ENCODE peak calls at places on chromosomes 7 and 10, in seven cellular contexts. One of them, this sample, is unnamed. For H3K4me1, the result is how much of the 10 kb centered on the place peaks cover.

GRCh38 chr10:58531084-58531695 is 18.5 kb downstream of the BICC1 start:
- DNase-seq in HCT116: peak
- DNase-seq in tibial nerve: no peak
- DNase-seq in mucosa of descending colon: no peak
- DNase-seq in CD8-positive, alpha-beta T cell: peak
- DNase-seq in body of pancreas: peak
- DNase-seq in esophagus squamous epithelium: no peak
- DNase-seq in this sample: no peak

GRCh38 chr7:115043605-115044004 is 121.7 kb downstream of the MDFIC start:
- DNase-seq in mucosa of descending colon: no peak
- DNase-seq in HCT116: no peak
- DNase-seq in CD8-positive, alpha-beta T cell: no peak
- DNase-seq in body of pancreas: no peak
- DNase-seq in tibial nerve: no peak
- DNase-seq in esophagus squamous epithelium: no peak
- DNase-seq in this sample: no peak

GRCh38 chr10:88131561-88132139 is 268.2 kb downstream of the PTEN start:
- DNase-seq in mucosa of descending colon: no peak
- DNase-seq in body of pancreas: peak
- DNase-seq in CD8-positive, alpha-beta T cell: no peak
- DNase-seq in HCT116: no peak
- DNase-seq in esophagus squamous epithelium: no peak
- DNase-seq in tibial nerve: no peak
- DNase-seq in this sample: peak

GRCh38 chr7:79142706-79143105 is 310.8 kb downstream of the MAGI2 start:
- DNase-seq in body of pancreas: no peak
- DNase-seq in HCT116: no peak
- DNase-seq in CD8-positive, alpha-beta T cell: no peak
- DNase-seq in esophagus squamous epithelium: no peak
- DNase-seq in mucosa of descending colon: no peak
- DNase-seq in tibial nerve: no peak
- DNase-seq in this sample: no peak

GRCh38 chr10:123141791-123142700 is 5.9 kb upstream of the HMX2 start:
- DNase-seq in body of pancreas: no peak
- DNase-seq in esophagus squamous epithelium: no peak
- DNase-seq in CD8-positive, alpha-beta T cell: no peak
- DNase-seq in HCT116: no peak
- DNase-seq in tibial nerve: no peak
- DNase-seq in mucosa of descending colon: no peak
- DNase-seq in this sample: no peak

GRCh38 chr10:35135861-35136260 is 9.2 kb downstream of the CREM start:
- DNase-seq in tibial nerve: no peak
- DNase-seq in CD8-positive, alpha-beta T cell: no peak
- DNase-seq in mucosa of descending colon: no peak
- DNase-seq in body of pancreas: no peak
- DNase-seq in esophagus squamous epithelium: no peak
- DNase-seq in HCT116: no peak
- DNase-seq in this sample: no peak

GRCh38 chr7:139022286-139022685 is 13.6 kb downstream of the ZC3HAV1L start:
- DNase-seq in esophagus squamous epithelium: no peak
- DNase-seq in HCT116: no peak
- DNase-seq in CD8-positive, alpha-beta T cell: no peak
- DNase-seq in body of pancreas: no peak
- DNase-seq in tibial nerve: no peak
- DNase-seq in mucosa of descending colon: no peak
- DNase-seq in this sample: no peak

GRCh38 chr10:117444497-117445040 is 69.3 kb upstream of the PDZD8 start:
- DNase-seq in mucosa of descending colon: no peak
- DNase-seq in body of pancreas: no peak
- DNase-seq in esophagus squamous epithelium: no peak
- DNase-seq in CD8-positive, alpha-beta T cell: no peak
- DNase-seq in tibial nerve: no peak
- DNase-seq in HCT116: no peak
- DNase-seq in this sample: no peak

GRCh38 chr7:93575555-93576397 is 1.3 kb upstream of the CALCR start:
- DNase-seq in CD8-positive, alpha-beta T cell: no peak
- DNase-seq in esophagus squamous epithelium: no peak
- DNase-seq in mucosa of descending colon: no peak
- DNase-seq in tibial nerve: no peak
- DNase-seq in body of pancreas: no peak
- DNase-seq in HCT116: no peak
- DNase-seq in this sample: no peak

GRCh38 chr10:60878224-60878623 is 65.8 kb downstream of the RHOBTB1 start:
- DNase-seq in mucosa of descending colon: no peak
- DNase-seq in CD8-positive, alpha-beta T cell: no peak
- DNase-seq in body of pancreas: no peak
- DNase-seq in HCT116: no peak
- DNase-seq in esophagus squamous epithelium: no peak
- DNase-seq in tibial nerve: no peak
- DNase-seq in this sample: no peak

GRCh38 chr7:107276220-107276827 is 107.5 kb downstream of the HBP1 start:
- DNase-seq in HCT116: no peak
- DNase-seq in body of pancreas: no peak
- DNase-seq in tibial nerve: no peak
- DNase-seq in esophagus squamous epithelium: no peak
- DNase-seq in CD8-positive, alpha-beta T cell: no peak
- DNase-seq in mucosa of descending colon: no peak
- DNase-seq in this sample: no peak

GRCh38 chr10:29784175-29784773 is 149.5 kb upstream of the SVIL start:
- DNase-seq in esophagus squamous epithelium: no peak
- DNase-seq in CD8-positive, alpha-beta T cell: no peak
- DNase-seq in body of pancreas: peak
- DNase-seq in mucosa of descending colon: no peak
- DNase-seq in tibial nerve: peak
- DNase-seq in HCT116: peak
- DNase-seq in this sample: peak

DNA sequence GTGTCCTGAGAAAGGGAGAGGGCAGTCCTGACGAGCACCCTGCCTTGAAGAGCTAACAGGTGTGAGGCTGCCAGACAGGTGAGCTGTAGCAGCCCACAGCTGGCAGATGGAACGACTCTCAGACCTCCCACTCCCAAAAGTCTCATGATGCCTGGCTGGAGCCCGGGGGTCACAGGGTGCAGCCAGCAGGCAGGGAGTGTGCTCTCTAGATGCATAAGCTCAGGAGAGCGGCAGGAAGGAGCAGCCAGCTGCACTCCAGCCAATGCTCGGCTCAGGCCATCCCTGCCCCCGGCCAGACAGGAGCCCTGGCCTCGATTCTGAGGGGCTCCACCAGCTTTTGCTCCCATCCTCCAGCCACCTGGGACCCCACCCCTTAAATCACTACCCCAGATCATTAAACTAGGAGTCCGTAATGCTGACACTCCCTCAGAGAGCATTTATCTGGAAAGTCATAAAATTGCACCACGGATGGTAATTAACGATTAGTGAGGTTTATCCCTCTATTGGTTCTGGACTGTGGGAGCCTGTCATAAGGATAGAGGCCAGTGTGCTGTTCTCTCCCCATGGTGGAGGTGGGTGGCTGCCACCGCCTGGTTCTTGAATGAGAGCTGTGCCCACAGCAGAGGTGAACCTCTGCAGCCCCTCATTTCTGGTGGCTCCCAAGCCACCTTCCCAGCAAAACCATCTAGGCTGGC is 63.5 kb upstream of the ZMIZ1 start:
- DNase-seq in esophagus squamous epithelium: no peak
- DNase-seq in CD8-positive, alpha-beta T cell: no peak
- DNase-seq in tibial nerve: no peak
- DNase-seq in body of pancreas: no peak
- DNase-seq in HCT116: no peak
- DNase-seq in mucosa of descending colon: no peak
- DNase-seq in this sample: no peak
- H3K4me1 ChIP-seq in esophagus squamous epithelium: half or more
- H3K4me1 ChIP-seq in CD8-positive, alpha-beta T cell: under half
- H3K4me1 ChIP-seq in tibial nerve: under half
- H3K4me1 ChIP-seq in body of pancreas: under half
- H3K4me1 ChIP-seq in HCT116: under half
- H3K4me1 ChIP-seq in mucosa of descending colon: under half
- H3K4me1 ChIP-seq in this sample: under half

DNA sequence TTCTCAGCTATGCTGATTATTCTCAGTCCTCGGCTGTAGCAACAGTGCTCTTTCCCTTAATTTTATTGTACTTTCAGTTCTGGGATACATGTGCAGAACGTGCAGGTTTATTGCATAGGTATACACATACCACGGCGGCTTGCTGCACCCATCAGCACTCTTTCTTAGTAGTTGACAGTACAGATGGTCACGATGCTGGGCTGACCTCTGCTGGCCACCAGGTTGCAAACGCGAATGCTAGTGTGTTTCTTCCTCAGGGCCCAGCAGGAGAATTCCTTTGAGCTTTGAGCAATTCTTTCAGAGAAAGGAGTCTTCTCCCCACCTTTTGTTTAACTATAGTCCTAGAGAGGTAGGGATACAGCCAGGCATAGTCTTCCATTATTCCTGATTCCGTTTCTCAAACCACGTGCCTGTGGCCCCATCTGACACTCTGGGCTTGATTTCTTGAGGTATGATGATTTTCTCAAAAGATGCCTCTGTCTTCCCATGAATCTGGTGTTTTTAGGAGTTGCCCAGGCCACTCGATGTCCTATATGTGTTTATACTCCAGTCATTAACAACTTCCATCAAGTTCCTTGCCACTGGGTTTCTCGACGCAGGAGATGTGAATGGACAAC is 48.9 kb upstream of the CDC14C start:
- DNase-seq in mucosa of descending colon: no peak
- DNase-seq in CD8-positive, alpha-beta T cell: no peak
- DNase-seq in tibial nerve: no peak
- DNase-seq in HCT116: no peak
- DNase-seq in body of pancreas: peak
- DNase-seq in esophagus squamous epithelium: no peak
- DNase-seq in this sample: no peak
- TF ChIP-seq CTCF in mucosa of descending colon: no peak
- TF ChIP-seq CTCF in CD8-positive, alpha-beta T cell: no peak
- TF ChIP-seq CTCF in tibial nerve: peak
- TF ChIP-seq CTCF in HCT116: peak
- TF ChIP-seq CTCF in body of pancreas: peak
- TF ChIP-seq CTCF in esophagus squamous epithelium: peak
- TF ChIP-seq CTCF in this sample: no peak

DNA sequence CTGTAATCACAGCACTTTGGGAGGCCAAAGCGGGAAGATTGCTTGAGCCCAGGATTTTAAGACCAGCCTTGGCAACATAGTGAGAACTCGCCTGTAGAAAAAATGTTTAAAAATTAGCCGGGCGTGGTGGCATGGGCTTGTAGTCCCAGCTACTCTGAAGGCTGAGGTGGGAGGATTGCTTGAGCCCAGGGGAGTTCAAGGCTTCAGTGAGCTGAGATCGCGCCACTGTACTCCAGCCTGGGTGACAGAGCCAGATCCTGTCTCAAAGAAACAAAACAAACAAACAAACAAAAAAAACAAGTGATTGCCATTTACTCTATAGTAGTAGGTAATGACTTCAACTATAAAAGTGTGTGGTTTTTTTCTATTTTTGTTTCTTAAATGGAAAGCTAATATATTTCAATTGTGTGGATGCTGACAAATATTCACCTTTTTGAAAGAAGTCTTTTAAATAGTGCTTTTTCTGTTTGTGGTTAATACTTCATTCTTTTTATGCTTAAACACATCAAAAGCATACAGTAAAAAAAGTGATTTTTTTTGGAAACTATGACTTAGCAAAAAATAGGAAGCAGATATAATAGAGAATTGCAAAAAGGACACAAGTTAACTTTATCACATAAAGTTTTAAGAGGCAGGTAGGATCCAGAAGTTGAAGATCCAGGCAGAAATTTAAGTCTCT is 48.4 kb downstream of the ZNF277 start:
- DNase-seq in CD8-positive, alpha-beta T cell: no peak
- DNase-seq in tibial nerve: no peak
- DNase-seq in mucosa of descending colon: no peak
- DNase-seq in esophagus squamous epithelium: no peak
- DNase-seq in HCT116: no peak
- DNase-seq in body of pancreas: no peak
- DNase-seq in this sample: no peak
- H3K4me1 ChIP-seq in CD8-positive, alpha-beta T cell: under half
- H3K4me1 ChIP-seq in tibial nerve: under half
- H3K4me1 ChIP-seq in mucosa of descending colon: under half
- H3K4me1 ChIP-seq in esophagus squamous epithelium: under half
- H3K4me1 ChIP-seq in HCT116: under half
- H3K4me1 ChIP-seq in body of pancreas: under half
- H3K4me1 ChIP-seq in this sample: under half

GRCh38 chr10:91340613-91341362 is 69.4 kb upstream of the HECTD2 start:
- DNase-seq in mucosa of descending colon: no peak
- DNase-seq in HCT116: no peak
- DNase-seq in body of pancreas: no peak
- DNase-seq in tibial nerve: no peak
- DNase-seq in CD8-positive, alpha-beta T cell: no peak
- DNase-seq in esophagus squamous epithelium: no peak
- DNase-seq in this sample: no peak

GRCh38 chr10:91339729-91340128 is 70.4 kb upstream of the HECTD2 start:
- DNase-seq in HCT116: no peak
- DNase-seq in CD8-positive, alpha-beta T cell: no peak
- DNase-seq in mucosa of descending colon: no peak
- DNase-seq in tibial nerve: no peak
- DNase-seq in esophagus squamous epithelium: no peak
- DNase-seq in body of pancreas: no peak
- DNase-seq in this sample: no peak

GRCh38 chr10:91335147-91335546 is 75.0 kb upstream of the HECTD2 start:
- DNase-seq in esophagus squamous epithelium: no peak
- DNase-seq in tibial nerve: no peak
- DNase-seq in HCT116: peak
- DNase-seq in mucosa of descending colon: no peak
- DNase-seq in CD8-positive, alpha-beta T cell: no peak
- DNase-seq in body of pancreas: no peak
- DNase-seq in this sample: no peak
- TF ChIP-seq CTCF in esophagus squamous epithelium: no peak
- TF ChIP-seq CTCF in tibial nerve: no peak
- TF ChIP-seq CTCF in HCT116: no peak
- TF ChIP-seq CTCF in mucosa of descending colon: no peak
- TF ChIP-seq CTCF in CD8-positive, alpha-beta T cell: no peak
- TF ChIP-seq CTCF in body of pancreas: no peak
- TF ChIP-seq CTCF in this sample: no peak

DNA sequence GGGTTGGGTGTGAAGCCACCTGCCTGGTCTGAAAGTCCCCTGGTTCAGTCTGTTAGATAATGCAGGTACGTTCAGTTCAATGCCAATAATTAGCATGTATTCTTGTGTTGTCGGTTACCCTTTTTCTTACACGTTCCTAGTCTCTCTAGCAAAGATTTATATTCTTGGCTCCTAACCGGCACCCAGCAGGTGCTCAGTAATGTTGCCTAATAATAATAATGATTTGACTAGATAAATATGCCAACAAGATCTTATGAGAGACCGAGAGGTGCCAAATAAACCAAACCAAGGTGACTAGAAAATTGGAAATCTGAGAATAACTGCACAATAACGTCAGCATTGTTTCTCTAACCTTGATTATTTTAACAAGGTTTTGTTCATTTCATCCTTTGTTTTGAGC is 1.1 kb upstream of the SMIM30 start:
- DNase-seq in CD8-positive, alpha-beta T cell: no peak
- DNase-seq in HCT116: no peak
- DNase-seq in body of pancreas: no peak
- DNase-seq in tibial nerve: no peak
- DNase-seq in esophagus squamous epithelium: no peak
- DNase-seq in mucosa of descending colon: no peak
- DNase-seq in this sample: no peak
- H3K4me1 ChIP-seq in CD8-positive, alpha-beta T cell: under half
- H3K4me1 ChIP-seq in HCT116: under half
- H3K4me1 ChIP-seq in body of pancreas: under half
- H3K4me1 ChIP-seq in tibial nerve: under half
- H3K4me1 ChIP-seq in esophagus squamous epithelium: under half
- H3K4me1 ChIP-seq in mucosa of descending colon: under half
- H3K4me1 ChIP-seq in this sample: under half

GRCh38 chr10:31320598-31321211 is 1.7 kb downstream of the ZEB1 start:
- DNase-seq in esophagus squamous epithelium: no peak
- DNase-seq in tibial nerve: peak
- DNase-seq in body of pancreas: peak
- DNase-seq in CD8-positive, alpha-beta T cell: peak
- DNase-seq in mucosa of descending colon: peak
- DNase-seq in HCT116: no peak
- DNase-seq in this sample: no peak
- TF ChIP-seq CTCF in esophagus squamous epithelium: peak
- TF ChIP-seq CTCF in tibial nerve: peak
- TF ChIP-seq CTCF in body of pancreas: peak
- TF ChIP-seq CTCF in CD8-positive, alpha-beta T cell: no peak
- TF ChIP-seq CTCF in mucosa of descending colon: no peak
- TF ChIP-seq CTCF in HCT116: no peak
- TF ChIP-seq CTCF in this sample: peak